ENCODE peak calls at places on chromosome 9, in nine cellular contexts. One of them, this sample, is unnamed.

GRCh38 chr9:748861-749497 is 92.5 kb upstream of the DMRT1 start:
- DNase-seq in NCI-H2081: no peak
- DNase-seq in kidney: no peak
- DNase-seq in HS-27A: no peak
- DNase-seq in activated CD4-positive, alpha-beta T cell treated with anti-CD3 and anti-CD28 coated beads, Interleukin-2, amount 50 U/mL, for 4 hours: no peak
- DNase-seq in CD4-positive, alpha-beta T cell: no peak
- DNase-seq in Kasumi-1: no peak
- DNase-seq in activated naive CD4-positive, alpha-beta T cell treated with Interleukin-2 at 50 U/mL for 16 hours: no peak
- DNase-seq in left ventricle myocardium inferior: no peak
- DNase-seq in this sample: no peak

GRCh38 chr9:126589349-126589748 is 24.4 kb upstream of the LMX1B start:
- DNase-seq in NCI-H2081: no peak
- DNase-seq in kidney: no peak
- DNase-seq in HS-27A: no peak
- DNase-seq in activated CD4-positive, alpha-beta T cell treated with anti-CD3 and anti-CD28 coated beads, Interleukin-2, amount 50 U/mL, for 4 hours: no peak
- DNase-seq in CD4-positive, alpha-beta T cell: no peak
- DNase-seq in Kasumi-1: no peak
- DNase-seq in activated naive CD4-positive, alpha-beta T cell treated with Interleukin-2 at 50 U/mL for 16 hours: no peak
- DNase-seq in left ventricle myocardium inferior: no peak
- DNase-seq in this sample: no peak

GRCh38 chr9:29511680-29512079 is 1938.4 kb upstream of the C9orf72 start:
- DNase-seq in NCI-H2081: no peak
- DNase-seq in kidney: no peak
- DNase-seq in HS-27A: no peak
- DNase-seq in activated CD4-positive, alpha-beta T cell treated with anti-CD3 and anti-CD28 coated beads, Interleukin-2, amount 50 U/mL, for 4 hours: no peak
- DNase-seq in CD4-positive, alpha-beta T cell: no peak
- DNase-seq in Kasumi-1: no peak
- DNase-seq in activated naive CD4-positive, alpha-beta T cell treated with Interleukin-2 at 50 U/mL for 16 hours: no peak
- DNase-seq in left ventricle myocardium inferior: no peak
- DNase-seq in this sample: no peak

GRCh38 chr9:89996717-89997116 is 391.9 kb downstream of the GADD45G start:
- DNase-seq in NCI-H2081: no peak
- DNase-seq in kidney: no peak
- DNase-seq in HS-27A: no peak
- DNase-seq in activated CD4-positive, alpha-beta T cell treated with anti-CD3 and anti-CD28 coated beads, Interleukin-2, amount 50 U/mL, for 4 hours: no peak
- DNase-seq in CD4-positive, alpha-beta T cell: no peak
- DNase-seq in Kasumi-1: no peak
- DNase-seq in activated naive CD4-positive, alpha-beta T cell treated with Interleukin-2 at 50 U/mL for 16 hours: no peak
- DNase-seq in left ventricle myocardium inferior: no peak
- DNase-seq in this sample: no peak

GRCh38 chr9:129166962-129167557 is 11.0 kb downstream of the IER5L start:
- DNase-seq in NCI-H2081: peak
- DNase-seq in kidney: peak
- DNase-seq in HS-27A: peak
- DNase-seq in activated CD4-positive, alpha-beta T cell treated with anti-CD3 and anti-CD28 coated beads, Interleukin-2, amount 50 U/mL, for 4 hours: no peak
- DNase-seq in CD4-positive, alpha-beta T cell: no peak
- DNase-seq in Kasumi-1: peak
- DNase-seq in activated naive CD4-positive, alpha-beta T cell treated with Interleukin-2 at 50 U/mL for 16 hours: peak
- DNase-seq in left ventricle myocardium inferior: peak
- DNase-seq in this sample: no peak

GRCh38 chr9:93081081-93081529 is 14.9 kb upstream of the CARD19 start:
- DNase-seq in NCI-H2081: no peak
- DNase-seq in kidney: peak
- DNase-seq in HS-27A: no peak
- DNase-seq in activated CD4-positive, alpha-beta T cell treated with anti-CD3 and anti-CD28 coated beads, Interleukin-2, amount 50 U/mL, for 4 hours: no peak
- DNase-seq in CD4-positive, alpha-beta T cell: no peak
- DNase-seq in Kasumi-1: no peak
- DNase-seq in activated naive CD4-positive, alpha-beta T cell treated with Interleukin-2 at 50 U/mL for 16 hours: no peak
- DNase-seq in left ventricle myocardium inferior: no peak
- DNase-seq in this sample: no peak

GRCh38 chr9:33458444-33458843 is 11.1 kb upstream of the AQP3 start:
- DNase-seq in NCI-H2081: no peak
- DNase-seq in kidney: no peak
- DNase-seq in HS-27A: no peak
- DNase-seq in activated CD4-positive, alpha-beta T cell treated with anti-CD3 and anti-CD28 coated beads, Interleukin-2, amount 50 U/mL, for 4 hours: peak
- DNase-seq in CD4-positive, alpha-beta T cell: peak
- DNase-seq in Kasumi-1: no peak
- DNase-seq in activated naive CD4-positive, alpha-beta T cell treated with Interleukin-2 at 50 U/mL for 16 hours: peak
- DNase-seq in left ventricle myocardium inferior: no peak
- DNase-seq in this sample: no peak

GRCh38 chr9:88224938-88225337 is 86.7 kb upstream of the SPATA31C2 start:
- DNase-seq in NCI-H2081: no peak
- DNase-seq in kidney: no peak
- DNase-seq in HS-27A: no peak
- DNase-seq in activated CD4-positive, alpha-beta T cell treated with anti-CD3 and anti-CD28 coated beads, Interleukin-2, amount 50 U/mL, for 4 hours: no peak
- DNase-seq in CD4-positive, alpha-beta T cell: no peak
- DNase-seq in Kasumi-1: no peak
- DNase-seq in activated naive CD4-positive, alpha-beta T cell treated with Interleukin-2 at 50 U/mL for 16 hours: no peak
- DNase-seq in left ventricle myocardium inferior: no peak
- DNase-seq in this sample: no peak

GRCh38 chr9:120403543-120403856 is 176.5 kb downstream of the CDK5RAP2 start:
- DNase-seq in NCI-H2081: no peak
- DNase-seq in kidney: no peak
- DNase-seq in HS-27A: no peak
- DNase-seq in activated CD4-positive, alpha-beta T cell treated with anti-CD3 and anti-CD28 coated beads, Interleukin-2, amount 50 U/mL, for 4 hours: no peak
- DNase-seq in CD4-positive, alpha-beta T cell: no peak
- DNase-seq in Kasumi-1: no peak
- DNase-seq in activated naive CD4-positive, alpha-beta T cell treated with Interleukin-2 at 50 U/mL for 16 hours: no peak
- DNase-seq in left ventricle myocardium inferior: no peak
- DNase-seq in this sample: no peak

GRCh38 chr9:88216132-88216995 is 78.1 kb upstream of the SPATA31C2 start:
- DNase-seq in NCI-H2081: no peak
- DNase-seq in kidney: peak
- DNase-seq in HS-27A: no peak
- DNase-seq in activated CD4-positive, alpha-beta T cell treated with anti-CD3 and anti-CD28 coated beads, Interleukin-2, amount 50 U/mL, for 4 hours: no peak
- DNase-seq in CD4-positive, alpha-beta T cell: no peak
- DNase-seq in Kasumi-1: no peak
- DNase-seq in activated naive CD4-positive, alpha-beta T cell treated with Interleukin-2 at 50 U/mL for 16 hours: no peak
- DNase-seq in left ventricle myocardium inferior: no peak
- DNase-seq in this sample: no peak

GRCh38 chr9:77899679-77900354 is 131.8 kb downstream of the GNAQ start:
- DNase-seq in NCI-H2081: no peak
- DNase-seq in kidney: no peak
- DNase-seq in HS-27A: peak
- DNase-seq in activated CD4-positive, alpha-beta T cell treated with anti-CD3 and anti-CD28 coated beads, Interleukin-2, amount 50 U/mL, for 4 hours: no peak
- DNase-seq in CD4-positive, alpha-beta T cell: no peak
- DNase-seq in Kasumi-1: no peak
- DNase-seq in activated naive CD4-positive, alpha-beta T cell treated with Interleukin-2 at 50 U/mL for 16 hours: no peak
- DNase-seq in left ventricle myocardium inferior: no peak
- DNase-seq in this sample: no peak

GRCh38 chr9:121819511-121820231 is 168.2 kb downstream of the DAB2IP start:
- DNase-seq in NCI-H2081: no peak
- DNase-seq in kidney: no peak
- DNase-seq in HS-27A: no peak
- DNase-seq in activated CD4-positive, alpha-beta T cell treated with anti-CD3 and anti-CD28 coated beads, Interleukin-2, amount 50 U/mL, for 4 hours: no peak
- DNase-seq in CD4-positive, alpha-beta T cell: no peak
- DNase-seq in Kasumi-1: peak
- DNase-seq in activated naive CD4-positive, alpha-beta T cell treated with Interleukin-2 at 50 U/mL for 16 hours: no peak
- DNase-seq in left ventricle myocardium inferior: no peak
- DNase-seq in this sample: no peak

GRCh38 chr9:130301483-130302286 is 36.1 kb downstream of the HMCN2 start:
- DNase-seq in NCI-H2081: no peak
- DNase-seq in kidney: peak
- DNase-seq in HS-27A: no peak
- DNase-seq in activated CD4-positive, alpha-beta T cell treated with anti-CD3 and anti-CD28 coated beads, Interleukin-2, amount 50 U/mL, for 4 hours: no peak
- DNase-seq in CD4-positive, alpha-beta T cell: no peak
- DNase-seq in Kasumi-1: no peak
- DNase-seq in activated naive CD4-positive, alpha-beta T cell treated with Interleukin-2 at 50 U/mL for 16 hours: no peak
- DNase-seq in left ventricle myocardium inferior: peak
- DNase-seq in this sample: no peak

GRCh38 chr9:78021692-78022091 is 9.9 kb downstream of the GNAQ start:
- DNase-seq in NCI-H2081: no peak
- DNase-seq in kidney: peak
- DNase-seq in HS-27A: no peak
- DNase-seq in activated CD4-positive, alpha-beta T cell treated with anti-CD3 and anti-CD28 coated beads, Interleukin-2, amount 50 U/mL, for 4 hours: no peak
- DNase-seq in CD4-positive, alpha-beta T cell: no peak
- DNase-seq in Kasumi-1: no peak
- DNase-seq in activated naive CD4-positive, alpha-beta T cell treated with Interleukin-2 at 50 U/mL for 16 hours: no peak
- DNase-seq in left ventricle myocardium inferior: peak
- DNase-seq in this sample: no peak

This sample was measured in NCI-H1436 treated with DMSO at 0.1 percent for 48 hours.